ENCODE peak calls at places on chromosomes 5 and 9, in four cellular contexts. J is tibial nerve, Q is brain microvascular endothelial cell, S is left lung. Z is an unnamed sample.

GRCh38 chr9:104073098-104073769 is 20.9 kb upstream of the SMC2 start:
- DNase-seq in J (no peak), Q (no peak), S (no peak), Z (no peak)

GRCh38 chr5:125237026-125237425 is 490.6 kb upstream of the ZNF608 start:
- DNase-seq in J (no peak), Q (no peak), S (no peak), Z (no peak)

GRCh38 chr5:135890296-135890695 is 5.3 kb downstream of the IL9 start:
- DNase-seq in J (no peak), Q (no peak), S (no peak), Z (peak)

GRCh38 chr5:61933787-61934626 is 372.0 kb upstream of the KIF2A start:
- DNase-seq in J (peak), Q (peak), S (no peak), Z (no peak)

GRCh38 chr5:56696900-56697299 is 118.4 kb upstream of the MAP3K1 start:
- DNase-seq in J (peak), Q (no peak), S (no peak), Z (no peak)

GRCh38 chr9:95462419-95463121 is 54.2 kb downstream of the PTCH1 start:
- DNase-seq in J (peak), Q (peak), S (no peak), Z (no peak)

GRCh38 chr5:167595196-167595595 is 696.2 kb upstream of the WWC1 start:
- DNase-seq in J (no peak), Q (no peak), S (no peak), Z (no peak)

GRCh38 chr9:133534346-133535284 is at the start of gene ADAMTSL2:
- DNase-seq in J (no peak), Q (no peak), S (peak), Z (peak)

GRCh38 chr5:52015760-52016159 is 632.5 kb downstream of the ISL1 start:
- DNase-seq in J (peak), Q (no peak), S (no peak), Z (no peak)

GRCh38 chr5:179142434-179143198 is 82.4 kb downstream of the ZNF354C start:
- DNase-seq in J (no peak), Q (peak), S (no peak), Z (no peak)

DNA sequence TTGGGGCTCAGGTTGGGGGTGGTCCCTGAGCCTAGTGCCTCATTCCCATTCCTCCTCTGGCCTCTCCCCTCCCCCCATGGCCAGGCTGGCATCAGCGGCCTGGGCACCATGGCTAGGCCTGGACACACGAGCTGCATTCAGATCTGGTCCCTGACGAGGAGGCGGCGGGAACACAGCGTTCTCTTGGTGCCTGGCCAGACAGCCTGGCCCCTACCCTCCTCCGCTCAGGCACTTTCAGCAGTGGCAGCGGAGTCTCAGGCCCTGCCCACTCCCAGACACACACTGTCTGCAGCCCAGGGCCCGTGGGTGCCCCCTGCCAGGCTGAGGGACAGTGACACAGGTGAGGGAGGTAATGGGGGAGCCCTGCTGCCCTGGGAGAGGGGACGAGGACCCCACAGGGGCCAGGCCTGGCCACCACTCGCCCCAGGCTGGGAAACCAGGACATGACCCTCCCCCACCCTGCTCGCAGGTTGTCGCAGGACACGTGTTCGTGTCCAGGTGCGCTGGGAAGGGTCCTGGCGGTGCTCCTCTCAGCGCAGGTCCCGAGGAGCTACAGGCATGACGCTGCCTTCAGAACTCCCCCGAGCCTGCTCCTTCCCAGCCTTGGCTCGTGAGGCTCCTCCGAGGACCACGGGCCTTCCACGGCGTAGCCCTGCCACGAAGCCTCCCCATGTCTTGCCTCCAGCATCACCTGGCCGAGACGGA is 19.9 kb upstream of the UBAC1 start:
- DNase-seq in J (no peak), Q (no peak), S (peak), Z (no peak)
- H3K27ac ChIP-seq in J (peak), Q (no peak), S (no peak), Z (peak)

GRCh38 chr9:126612329-126612812 is 1.4 kb upstream of the LMX1B start:
- DNase-seq in J (no peak), Q (no peak), S (peak), Z (no peak)
- H3K4me3 ChIP-seq in J (peak), Q (no peak), S (no peak), Z (peak)

DNA sequence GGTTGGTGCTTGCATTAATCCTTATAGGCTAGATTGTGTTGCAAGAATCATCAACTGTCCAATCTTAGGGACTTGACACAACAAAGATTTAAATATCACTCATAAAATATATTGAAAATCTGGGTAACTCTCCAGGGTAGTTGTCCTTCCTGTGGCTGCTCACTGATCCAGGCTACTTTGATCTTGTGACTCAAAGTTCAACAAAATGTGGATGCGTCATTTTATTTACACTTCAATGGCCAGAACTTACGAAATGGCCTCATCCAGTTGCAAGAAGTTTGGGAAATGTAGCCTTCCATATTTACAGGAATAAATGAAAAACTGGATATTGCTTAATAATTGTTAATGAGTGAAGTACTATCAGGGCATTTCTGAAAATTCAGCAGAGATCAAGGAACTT is 235.5 kb upstream of the ACTBL2 start:
- DNase-seq in J (no peak), Q (peak), S (no peak), Z (no peak)
- H3K27ac ChIP-seq in J (no peak), Q (no peak), S (no peak), Z (no peak)

GRCh38 chr5:141916522-141916921 is 7.1 kb upstream of the DELE1 start:
- DNase-seq in J (no peak), Q (no peak), S (no peak), Z (no peak)

GRCh38 chr5:141913560-141913959 is 10.1 kb upstream of the DELE1 start:
- DNase-seq in J (no peak), Q (no peak), S (no peak), Z (no peak)

GRCh38 chr5:141915881-141916336 is 7.8 kb upstream of the DELE1 start:
- DNase-seq in J (no peak), Q (no peak), S (no peak), Z (no peak)

GRCh38 chr5:141914797-141915196 is 8.9 kb upstream of the DELE1 start:
- DNase-seq in J (no peak), Q (no peak), S (no peak), Z (no peak)

DNA sequence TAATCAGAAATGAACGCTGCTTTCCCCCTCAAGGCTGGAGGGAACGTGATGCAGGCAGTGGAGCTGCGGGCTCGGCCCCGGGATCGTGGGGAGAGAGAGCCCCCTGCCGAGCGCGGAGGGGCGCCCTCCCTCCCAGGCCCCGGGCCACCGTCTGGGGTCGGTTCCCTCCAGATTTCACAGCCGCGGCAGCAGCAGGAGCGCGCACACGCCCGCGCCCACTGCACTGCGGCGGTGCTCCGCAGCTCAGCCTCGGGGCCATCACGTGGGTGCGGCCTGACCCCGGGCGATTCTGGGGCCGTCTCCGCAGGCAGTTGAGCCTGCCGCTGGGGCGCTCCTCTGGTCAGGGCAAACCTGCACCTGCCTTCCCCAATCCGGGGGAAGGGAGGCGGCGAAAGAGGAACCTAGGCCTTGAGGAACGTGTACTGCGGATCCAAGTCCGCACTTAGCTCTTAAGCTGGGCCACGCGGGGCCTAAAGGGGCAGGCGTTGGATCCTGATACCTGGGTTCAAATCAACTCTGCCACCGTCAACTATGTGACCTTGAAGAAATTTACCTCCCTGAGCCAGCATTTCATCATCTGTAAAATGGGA is 9.4 kb upstream of the DELE1 start:
- DNase-seq in J (no peak), Q (no peak), S (peak), Z (peak)
- H3K4me3 ChIP-seq in J (peak), Q (peak), S (peak), Z (peak)

GRCh38 chr5:32147236-32147635 is 26.9 kb downstream of the GOLPH3 start:
- DNase-seq in J (no peak), Q (no peak), S (no peak), Z (no peak)
- H3K27ac ChIP-seq in J (no peak), Q (no peak), S (no peak), Z (no peak)

Z was measured in right atrium auricular region.